ENCODE peak calls at places on chromosomes 5 and 9, in nine cellular contexts. P is HCT116, W is A549, D is SK-N-SH, L is HepG2, E is endothelial cell of umbilical vein, O is GM12878, I is K562, U is H1. S is an unnamed sample.

GRCh38 chr5:160726721-160727120 is 125.3 kb downstream of the ATP10B start:
- DNase-seq in I (no peak), W (no peak), E (no peak), U (no peak), P (no peak), O (no peak), L (no peak), D (no peak), S (no peak)

GRCh38 chr5:30693326-30693725 is 500.2 kb upstream of the CDH6 start:
- DNase-seq in P (no peak), I (no peak), E (no peak), L (no peak), D (no peak), U (no peak), O (no peak), W (no peak), S (no peak)

GRCh38 chr9:71504636-71505035 is 263.7 kb downstream of the CEMIP2 start:
- DNase-seq in O (no peak), D (no peak), W (no peak), I (no peak), L (no peak), E (no peak), P (no peak), U (no peak), S (no peak)

GRCh38 chr5:6540111-6540830 is 91.6 kb downstream of the UBE2QL1 start:
- DNase-seq in E (no peak), W (no peak), L (no peak), I (no peak), O (no peak), U (no peak), D (no peak), P (no peak), S (no peak)

GRCh38 chr5:72624641-72625236 is 117.5 kb upstream of the ZNF366 start:
- DNase-seq in D (no peak), P (no peak), U (no peak), I (no peak), W (no peak), O (no peak), E (peak), L (no peak), S (no peak)

GRCh38 chr5:56480305-56481146 is 247.4 kb upstream of the ANKRD55 start:
- DNase-seq in D (peak), P (no peak), W (no peak), I (no peak), L (peak), E (peak), O (peak), U (peak), S (peak)

GRCh38 chr9:113178087-113178486 is 27.3 kb downstream of the SLC31A2 start:
- DNase-seq in L (no peak), U (no peak), I (no peak), E (no peak), P (no peak), O (no peak), W (no peak), D (no peak), S (no peak)

GRCh38 chr5:34707451-34708107 is 51.5 kb downstream of the RAI14 start:
- DNase-seq in E (peak), I (no peak), L (no peak), W (no peak), O (no peak), P (no peak), D (no peak), U (no peak), S (no peak)

GRCh38 chr9:3367185-3367584 is 158.6 kb downstream of the RFX3 start:
- DNase-seq in L (no peak), P (no peak), D (no peak), O (no peak), W (no peak), U (no peak), E (no peak), I (no peak), S (no peak)

GRCh38 chr5:101943784-101944183 is 352.3 kb downstream of the SLCO4C1 start:
- DNase-seq in P (no peak), D (no peak), W (no peak), O (no peak), E (peak), I (no peak), U (no peak), L (no peak), S (peak)

GRCh38 chr5:151257731-151258715 is 5.0 kb downstream of the GM2A start:
- DNase-seq in D (no peak), L (no peak), U (no peak), O (peak), I (no peak), E (no peak), P (no peak), W (no peak), S (no peak)

GRCh38 chr9:107636596-107637405 is 147.2 kb upstream of the KLF4 start:
- DNase-seq in L (no peak), P (no peak), D (no peak), O (no peak), I (no peak), E (no peak), W (no peak), U (no peak), S (peak)

GRCh38 chr5:60510049-60510448 is 189.9 kb downstream of the DEPDC1B start:
- DNase-seq in D (no peak), U (no peak), I (no peak), L (no peak), W (no peak), O (no peak), E (no peak), P (no peak), S (no peak)

GRCh38 chr9:126151031-126151670 is 175.5 kb upstream of the MVB12B start:
- DNase-seq in L (peak), U (peak), E (no peak), W (no peak), O (no peak), D (peak), P (no peak), I (no peak), S (no peak)

GRCh38 chr5:14268236-14268701 is 125.1 kb downstream of the TRIO start:
- DNase-seq in L (peak), D (no peak), E (peak), O (no peak), U (no peak), I (peak), P (peak), W (peak), S (peak)

GRCh38 chr5:72066658-72067057 is 40.6 kb upstream of the MAP1B start:
- DNase-seq in I (no peak), D (no peak), W (peak), U (no peak), P (peak), O (no peak), L (no peak), E (no peak), S (no peak)

GRCh38 chr9:130467371-130467770 is 22.6 kb downstream of the ASS1 start:
- DNase-seq in P (no peak), O (no peak), W (no peak), L (no peak), E (no peak), I (no peak), U (no peak), D (no peak), S (no peak)

GRCh38 chr5:119329701-119330100 is 26.1 kb upstream of the TNFAIP8 start:
- DNase-seq in W (no peak), P (no peak), E (no peak), U (no peak), D (no peak), L (no peak), O (no peak), I (no peak), S (no peak)

GRCh38 chr5:140253985-140254384 is 48.9 kb downstream of the PFDN1 start:
- DNase-seq in U (no peak), W (no peak), I (no peak), D (no peak), P (no peak), E (no peak), L (peak), O (no peak), S (no peak)

GRCh38 chr9:121288874-121289553 is 21.1 kb downstream of the GSN start:
- DNase-seq in E (peak), O (no peak), W (no peak), D (no peak), U (peak), L (peak), P (no peak), I (no peak), S (no peak)

GRCh38 chr9:121288557-121288873 is 20.6 kb downstream of the GSN start:
- DNase-seq in W (no peak), D (no peak), O (no peak), P (no peak), I (no peak), E (no peak), L (no peak), U (no peak), S (no peak)

GRCh38 chr9:121285835-121286687 is 18.1 kb downstream of the GSN start:
- DNase-seq in L (no peak), U (peak), D (no peak), O (no peak), I (peak), P (peak), W (no peak), E (peak), S (peak)

GRCh38 chr9:121286688-121286972 is 18.7 kb downstream of the GSN start:
- DNase-seq in E (no peak), I (no peak), L (no peak), P (no peak), W (no peak), U (no peak), D (no peak), O (no peak), S (no peak)

DNA sequence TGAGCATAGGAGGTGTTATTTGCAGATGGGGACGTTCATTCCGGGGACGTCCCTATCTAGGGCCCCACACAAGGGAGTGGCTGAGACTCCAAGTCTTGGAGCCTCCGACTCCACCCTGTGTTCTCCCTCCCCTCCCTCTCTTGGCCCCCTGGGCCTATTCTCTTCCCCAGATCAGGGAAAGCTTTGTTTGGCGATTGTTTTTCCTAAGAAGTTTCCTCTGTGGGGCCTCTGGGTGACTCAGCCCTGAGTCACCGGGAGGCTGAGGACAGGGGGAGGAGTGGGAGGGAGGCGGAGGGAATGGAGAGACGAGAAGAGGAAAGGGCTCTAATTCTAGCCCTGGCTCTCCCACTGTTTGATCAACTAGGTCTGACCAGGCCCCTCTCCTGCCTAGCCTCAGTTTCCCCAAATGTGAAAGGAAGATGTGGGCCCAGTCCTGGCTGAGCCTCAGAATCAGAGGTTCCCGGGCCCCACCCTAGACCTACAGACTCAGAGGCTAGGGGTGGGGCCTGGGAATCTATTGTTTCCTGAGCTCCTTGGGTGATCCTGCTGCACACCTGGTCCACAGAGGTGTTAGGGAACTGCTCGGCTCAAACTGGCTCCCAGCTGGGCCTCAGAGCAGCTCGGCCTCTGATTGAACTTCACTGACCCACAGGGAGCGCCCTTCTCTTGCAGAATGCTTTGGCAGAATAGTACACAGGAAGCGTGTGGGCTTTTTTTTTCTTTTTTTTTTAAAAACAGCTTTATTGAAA is 19.2 kb downstream of the GSN start:
- DNase-seq in I (peak), U (peak), O (no peak), D (no peak), W (peak), E (peak), P (peak), L (peak), S (peak)
- TF ChIP-seq CTCF in I (peak), U (peak), O (no peak), D (peak), W (peak), E (peak), P (peak), L (peak), S (no peak)

GRCh38 chr5:108639356-108639755 is 108.3 kb upstream of the FER start:
- DNase-seq in W (no peak), E (no peak), P (no peak), L (no peak), I (no peak), O (no peak), U (no peak), D (no peak), S (no peak)

GRCh38 chr5:108637110-108637509 is 110.6 kb upstream of the FER start:
- DNase-seq in O (no peak), P (no peak), U (no peak), I (no peak), E (no peak), D (no peak), W (no peak), L (no peak), S (peak)

GRCh38 chr5:108641596-108641995 is 106.1 kb upstream of the FER start:
- DNase-seq in U (no peak), I (no peak), E (no peak), L (no peak), O (no peak), W (no peak), D (no peak), P (no peak), S (no peak)

GRCh38 chr5:108638021-108638420 is 109.7 kb upstream of the FER start:
- DNase-seq in E (no peak), I (no peak), L (no peak), D (no peak), P (no peak), W (no peak), U (no peak), O (no peak), S (no peak)

GRCh38 chr5:108642170-108642906 is 105.4 kb upstream of the FER start:
- DNase-seq in I (peak), P (peak), D (peak), U (peak), E (peak), L (peak), W (peak), O (peak), S (peak)
- H3K4me3 ChIP-seq in I (no peak), P (peak), D (peak), U (no peak), E (no peak), L (no peak), W (no peak), O (no peak), S (no peak)

GRCh38 chr5:5141011-5141599 is 975 bp downstream of the ADAMTS16 start:
- DNase-seq in I (no peak), P (no peak), W (no peak), L (no peak), D (no peak), U (no peak), O (no peak), E (no peak), S (no peak)
- TF ChIP-seq MAX in I (no peak), P (no peak), W (no peak), L (no peak), D (no peak), U (no peak), O (no peak), E (no peak), S (no peak)

DNA sequence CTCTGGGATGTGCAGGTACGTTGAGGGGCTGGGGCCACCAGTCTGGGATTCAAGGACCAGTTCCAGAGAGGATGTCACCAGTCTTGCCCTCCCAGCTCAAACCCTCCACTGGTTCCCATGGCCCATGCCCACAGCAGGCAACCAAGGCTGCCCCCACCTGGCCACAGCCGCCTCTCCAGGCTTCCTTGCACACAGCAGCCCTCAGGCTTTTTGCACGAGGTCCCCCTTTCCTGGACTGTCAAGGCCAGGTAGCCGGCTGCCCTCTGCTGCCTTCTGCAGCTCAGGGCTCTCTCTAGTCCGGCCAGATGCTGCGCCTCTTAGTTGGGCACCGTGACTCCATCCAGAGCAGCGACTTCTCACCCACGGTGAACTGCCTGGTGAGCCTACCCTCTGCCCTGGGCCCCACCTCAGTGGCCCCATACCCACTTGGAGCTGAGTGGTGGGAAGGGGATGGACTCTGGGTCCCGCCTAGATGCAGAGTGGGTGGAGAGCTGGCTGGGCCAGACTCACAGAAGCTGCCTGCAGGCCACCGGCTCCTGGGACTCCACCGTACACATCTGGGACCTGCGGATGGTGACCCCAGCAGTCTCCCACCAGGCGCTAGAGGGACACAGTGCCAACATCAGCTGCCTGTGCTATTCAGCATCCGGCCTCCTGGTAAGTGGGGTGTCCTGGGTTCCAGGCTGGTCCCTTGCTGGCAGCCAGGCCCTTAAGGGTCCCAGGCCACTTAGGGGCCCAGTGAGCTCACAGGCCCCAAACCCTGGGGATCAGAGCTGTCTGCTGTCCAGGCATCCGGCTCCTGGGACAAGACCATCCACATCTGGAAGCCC is 2.9 kb downstream of the WDR38 start:
- DNase-seq in E (no peak), W (no peak), U (peak), O (no peak), D (peak), I (no peak), P (peak), L (peak), S (peak)
- TF ChIP-seq CTCF in E (no peak), W (peak), U (no peak), O (peak), D (peak), I (peak), P (peak), L (peak), S (peak)

DNA sequence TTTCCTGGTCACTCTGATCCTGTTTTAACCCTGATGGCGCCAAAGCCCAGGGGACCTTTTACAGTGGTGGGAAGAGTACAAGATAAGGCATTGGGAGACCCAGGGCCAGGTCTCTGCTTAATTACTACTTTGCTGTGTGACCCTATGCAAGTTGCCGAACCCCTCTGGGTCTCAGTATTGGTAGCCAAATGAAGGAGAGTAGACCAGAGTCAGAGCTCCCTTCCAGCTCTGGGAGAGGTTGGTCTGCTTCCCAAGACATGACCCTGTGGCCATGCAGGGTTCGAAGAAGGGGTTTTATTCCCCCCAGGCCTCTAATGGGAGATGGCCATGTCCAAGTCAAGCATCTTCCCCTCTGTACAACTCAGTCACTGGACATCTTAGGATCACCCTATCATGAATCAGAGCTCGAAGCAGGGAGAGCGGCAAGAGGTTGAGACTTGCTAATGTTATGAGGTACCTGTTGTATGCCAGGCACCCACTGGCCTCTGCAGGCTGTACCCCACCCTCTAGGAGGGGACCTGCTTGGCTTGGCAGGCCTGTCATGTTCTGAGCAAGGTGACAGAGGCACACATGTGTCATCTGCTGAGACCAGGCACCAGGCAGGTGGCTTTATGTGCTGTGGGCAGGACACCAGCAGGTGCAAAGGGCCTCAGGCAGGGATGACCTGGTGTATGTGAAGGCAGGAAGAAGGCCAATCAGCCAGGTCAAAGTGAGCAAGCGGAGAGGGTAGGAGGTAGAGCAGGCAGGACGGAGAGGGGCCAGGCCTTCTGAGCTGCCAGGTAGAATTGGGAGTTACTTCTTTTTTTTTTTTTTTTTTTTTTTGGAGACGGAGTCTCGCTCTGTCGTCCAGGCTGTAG is 60.5 kb upstream of the RPL26L1 start:
- DNase-seq in L (no peak), I (no peak), E (no peak), D (no peak), U (no peak), O (no peak), W (no peak), P (no peak), S (no peak)
- H3K4me3 ChIP-seq in L (no peak), I (no peak), E (no peak), D (no peak), U (no peak), O (no peak), W (no peak), P (no peak), S (no peak)

GRCh38 chr9:35776018-35776417 is 15.4 kb upstream of the NPR2 start:
- DNase-seq in P (no peak), O (no peak), U (no peak), I (no peak), E (no peak), W (no peak), L (no peak), D (no peak), S (no peak)
- TF ChIP-seq MAX in P (no peak), O (no peak), U (no peak), I (no peak), E (no peak), W (no peak), L (no peak), D (no peak), S (no peak)

GRCh38 chr9:133362359-133363044 is 6.2 kb downstream of the SURF2 start:
- DNase-seq in O (no peak), D (no peak), U (no peak), I (no peak), P (no peak), L (no peak), E (no peak), W (no peak), S (no peak)

GRCh38 chr9:133357656-133358055 is 1.3 kb downstream of the SURF2 start:
- DNase-seq in I (no peak), O (no peak), U (no peak), P (no peak), E (no peak), L (no peak), D (no peak), W (no peak), S (no peak)

GRCh38 chr9:133360400-133361393 is 4.3 kb downstream of the SURF2 start:
- DNase-seq in E (no peak), I (no peak), U (no peak), L (no peak), W (no peak), O (no peak), D (no peak), P (no peak), S (no peak)

GRCh38 chr9:133361507-133362092 is 5.2 kb downstream of the SURF2 start:
- DNase-seq in O (no peak), E (no peak), I (no peak), U (no peak), L (no peak), P (no peak), W (no peak), D (no peak), S (no peak)

GRCh38 chr9:133359420-133360175 is 3.2 kb downstream of the SURF2 start:
- DNase-seq in U (peak), I (no peak), L (peak), E (no peak), D (peak), O (no peak), W (no peak), P (no peak), S (peak)
- TF ChIP-seq CTCF in U (no peak), I (peak), L (peak), E (no peak), D (peak), O (peak), W (peak), P (peak), S (peak)

DNA sequence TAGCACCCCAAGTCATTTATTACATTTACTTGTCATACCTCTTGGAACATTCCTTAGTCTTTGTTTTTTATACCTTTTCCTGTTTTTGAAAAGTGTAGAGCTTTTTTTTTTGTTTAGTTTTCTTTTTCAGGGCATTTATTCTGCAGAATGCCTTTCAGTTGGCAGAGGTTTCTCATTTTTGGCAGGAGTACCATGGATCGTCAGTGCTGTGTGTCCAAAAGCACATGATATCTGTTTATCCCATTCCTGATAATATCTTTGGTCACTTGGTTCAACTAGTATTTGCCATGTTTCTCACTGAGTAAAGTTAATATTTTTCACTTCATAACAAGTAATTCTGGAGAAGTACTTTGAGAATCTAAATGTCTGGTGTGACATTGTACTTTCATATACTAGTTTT is 10.7 kb downstream of the OGN start:
- DNase-seq in W (no peak), U (no peak), I (no peak), E (peak), L (no peak), D (no peak), P (no peak), O (no peak), S (no peak)
- H3K4me3 ChIP-seq in W (no peak), U (no peak), I (no peak), E (no peak), L (no peak), D (no peak), P (no peak), O (no peak), S (no peak)

S was measured in NB4.